ENCODE peak calls at places on chromosomes 6 and 20, in ten cellular contexts. One of them, this sample, is unnamed.

GRCh38 chr6:37221585-37222124 is 35.9 kb upstream of the TBC1D22B start:
- DNase-seq in stomach: no peak
- DNase-seq in HCT116: no peak
- DNase-seq in spleen: no peak
- DNase-seq in GM23338: no peak
- DNase-seq in transverse colon: no peak
- DNase-seq in SK-N-MC: no peak
- DNase-seq in sigmoid colon: no peak
- DNase-seq in GM12878: no peak
- DNase-seq in prostate gland: no peak
- DNase-seq in this sample: no peak

GRCh38 chr20:36468149-36469000 is 72.9 kb upstream of the MYL9 start:
- DNase-seq in stomach: peak; percentile 51
- DNase-seq in HCT116: no peak
- DNase-seq in spleen: no peak
- DNase-seq in GM23338: no peak
- DNase-seq in transverse colon: no peak
- DNase-seq in SK-N-MC: no peak
- DNase-seq in sigmoid colon: no peak
- DNase-seq in GM12878: no peak
- DNase-seq in prostate gland: peak; percentile 21
- DNase-seq in this sample: no peak

GRCh38 chr20:54255157-54255556 is 47.3 kb downstream of the PFDN4 start:
- DNase-seq in stomach: no peak
- DNase-seq in HCT116: no peak
- DNase-seq in spleen: no peak
- DNase-seq in GM23338: no peak
- DNase-seq in transverse colon: no peak
- DNase-seq in SK-N-MC: no peak
- DNase-seq in sigmoid colon: no peak
- DNase-seq in GM12878: no peak
- DNase-seq in prostate gland: no peak
- DNase-seq in this sample: no peak

GRCh38 chr6:127120109-127120786 is 1.8 kb downstream of the RSPO3 start:
- DNase-seq in stomach: no peak
- DNase-seq in HCT116: no peak
- DNase-seq in spleen: no peak
- DNase-seq in GM23338: peak; percentile 49
- DNase-seq in transverse colon: no peak
- DNase-seq in SK-N-MC: no peak
- DNase-seq in sigmoid colon: peak; percentile 65
- DNase-seq in GM12878: no peak
- DNase-seq in prostate gland: no peak
- DNase-seq in this sample: no peak

GRCh38 chr6:154981071-154981373 is 14.1 kb upstream of the TIAM2 start:
- DNase-seq in stomach: peak; percentile 53
- DNase-seq in HCT116: no peak
- DNase-seq in spleen: no peak
- DNase-seq in GM23338: no peak
- DNase-seq in transverse colon: no peak
- DNase-seq in SK-N-MC: no peak
- DNase-seq in sigmoid colon: no peak
- DNase-seq in GM12878: peak; percentile 15
- DNase-seq in prostate gland: peak; percentile 31
- DNase-seq in this sample: no peak

GRCh38 chr20:38145094-38146075 is 19.7 kb downstream of the TGM2 start:
- DNase-seq in stomach: no peak
- DNase-seq in HCT116: no peak
- DNase-seq in spleen: no peak
- DNase-seq in GM23338: no peak
- DNase-seq in transverse colon: no peak
- DNase-seq in SK-N-MC: no peak
- DNase-seq in sigmoid colon: no peak
- DNase-seq in GM12878: no peak
- DNase-seq in prostate gland: no peak
- DNase-seq in this sample: no peak

GRCh38 chr6:42140051-42140450 is 2.4 kb downstream of the C6orf132 start:
- DNase-seq in stomach: peak; percentile 77
- DNase-seq in HCT116: no peak
- DNase-seq in spleen: peak; percentile 78
- DNase-seq in GM23338: no peak
- DNase-seq in transverse colon: peak; percentile 86
- DNase-seq in SK-N-MC: no peak
- DNase-seq in sigmoid colon: no peak
- DNase-seq in GM12878: no peak
- DNase-seq in prostate gland: no peak
- DNase-seq in this sample: no peak

GRCh38 chr6:137001287-137001976 is 43.3 kb downstream of the IL20RA start:
- DNase-seq in stomach: no peak
- DNase-seq in HCT116: peak; percentile 74
- DNase-seq in spleen: no peak
- DNase-seq in GM23338: peak; percentile 56
- DNase-seq in transverse colon: no peak
- DNase-seq in SK-N-MC: no peak
- DNase-seq in sigmoid colon: no peak
- DNase-seq in GM12878: no peak
- DNase-seq in prostate gland: no peak
- DNase-seq in this sample: no peak

GRCh38 chr20:9867196-9867980 is 28.5 kb upstream of the PAK5 start:
- DNase-seq in stomach: no peak
- DNase-seq in HCT116: no peak
- DNase-seq in spleen: no peak
- DNase-seq in GM23338: no peak
- DNase-seq in transverse colon: no peak
- DNase-seq in SK-N-MC: no peak
- DNase-seq in sigmoid colon: no peak
- DNase-seq in GM12878: no peak
- DNase-seq in prostate gland: no peak
- DNase-seq in this sample: no peak

GRCh38 chr20:3486850-3487249 is 16.0 kb downstream of the ATRN start:
- DNase-seq in stomach: no peak
- DNase-seq in HCT116: no peak
- DNase-seq in spleen: no peak
- DNase-seq in GM23338: no peak
- DNase-seq in transverse colon: no peak
- DNase-seq in SK-N-MC: no peak
- DNase-seq in sigmoid colon: no peak
- DNase-seq in GM12878: no peak
- DNase-seq in prostate gland: no peak
- DNase-seq in this sample: no peak

GRCh38 chr20:38217791-38218565 is 42.6 kb downstream of the KIAA1755 start:
- DNase-seq in stomach: no peak
- DNase-seq in HCT116: peak; percentile 36
- DNase-seq in spleen: peak; percentile 20
- DNase-seq in GM23338: peak; percentile 50
- DNase-seq in transverse colon: peak; percentile 17
- DNase-seq in SK-N-MC: no peak
- DNase-seq in sigmoid colon: peak; percentile 69
- DNase-seq in GM12878: no peak
- DNase-seq in prostate gland: no peak
- DNase-seq in this sample: no peak

GRCh38 chr20:50305636-50306477 is 115.2 kb downstream of the CEBPB start:
- DNase-seq in stomach: no peak
- DNase-seq in HCT116: no peak
- DNase-seq in spleen: peak; percentile 69
- DNase-seq in GM23338: no peak
- DNase-seq in transverse colon: peak; percentile 71
- DNase-seq in SK-N-MC: no peak
- DNase-seq in sigmoid colon: peak; percentile 93
- DNase-seq in GM12878: no peak
- DNase-seq in prostate gland: peak; percentile 64
- DNase-seq in this sample: no peak

GRCh38 chr6:25959890-25960531 is 2.6 kb upstream of the TRIM38 start:
- DNase-seq in stomach: no peak
- DNase-seq in HCT116: no peak
- DNase-seq in spleen: no peak
- DNase-seq in GM23338: no peak
- DNase-seq in transverse colon: no peak
- DNase-seq in SK-N-MC: no peak
- DNase-seq in sigmoid colon: no peak
- DNase-seq in GM12878: no peak
- DNase-seq in prostate gland: no peak
- DNase-seq in this sample: no peak

GRCh38 chr6:25960689-25961088 is 1.9 kb upstream of the TRIM38 start:
- DNase-seq in stomach: no peak
- DNase-seq in HCT116: no peak
- DNase-seq in spleen: no peak
- DNase-seq in GM23338: no peak
- DNase-seq in transverse colon: no peak
- DNase-seq in SK-N-MC: no peak
- DNase-seq in sigmoid colon: no peak
- DNase-seq in GM12878: no peak
- DNase-seq in prostate gland: no peak
- DNase-seq in this sample: no peak

GRCh38 chr6:25961619-25962367 is 809 bp upstream of the TRIM38 start:
- DNase-seq in stomach: no peak
- DNase-seq in HCT116: no peak
- DNase-seq in spleen: no peak
- DNase-seq in GM23338: peak; percentile 9
- DNase-seq in transverse colon: no peak
- DNase-seq in SK-N-MC: no peak
- DNase-seq in sigmoid colon: no peak
- DNase-seq in GM12878: no peak
- DNase-seq in prostate gland: no peak
- DNase-seq in this sample: no peak

GRCh38 chr6:25963426-25964123 is 973 bp downstream of the TRIM38 start:
- DNase-seq in stomach: no peak
- DNase-seq in HCT116: no peak
- DNase-seq in spleen: no peak
- DNase-seq in GM23338: peak; percentile 93
- DNase-seq in transverse colon: no peak
- DNase-seq in SK-N-MC: no peak
- DNase-seq in sigmoid colon: no peak
- DNase-seq in GM12878: no peak
- DNase-seq in prostate gland: peak; percentile 33
- DNase-seq in this sample: no peak

GRCh38 chr6:25962368-25963127 is at the start of gene TRIM38:
- DNase-seq in stomach: peak; percentile 80
- DNase-seq in HCT116: peak; percentile 54
- DNase-seq in spleen: no peak
- DNase-seq in GM23338: peak; percentile 53
- DNase-seq in transverse colon: peak; percentile 89
- DNase-seq in SK-N-MC: peak; percentile 90
- DNase-seq in sigmoid colon: peak; percentile 91
- DNase-seq in GM12878: peak; percentile 85
- DNase-seq in prostate gland: peak; percentile 87
- DNase-seq in this sample: peak; percentile 33
- TF ChIP-seq POLR2AphosphoS5 in stomach: peak; percentile 92
- TF ChIP-seq POLR2AphosphoS5 in HCT116: peak; percentile 97
- TF ChIP-seq POLR2AphosphoS5 in spleen: peak; percentile 37
- TF ChIP-seq POLR2AphosphoS5 in GM23338: no peak
- TF ChIP-seq POLR2AphosphoS5 in transverse colon: peak; percentile 98
- TF ChIP-seq POLR2AphosphoS5 in SK-N-MC: peak; percentile 84
- TF ChIP-seq POLR2AphosphoS5 in sigmoid colon: peak; percentile 96
- TF ChIP-seq POLR2AphosphoS5 in GM12878: peak; percentile 99
- TF ChIP-seq POLR2AphosphoS5 in prostate gland: peak; percentile 97
- TF ChIP-seq POLR2AphosphoS5 in this sample: peak; percentile 55

GRCh38 chr6:44407951-44408670 is 20.6 kb downstream of the CDC5L start:
- DNase-seq in stomach: no peak
- DNase-seq in HCT116: no peak
- DNase-seq in spleen: no peak
- DNase-seq in GM23338: no peak
- DNase-seq in transverse colon: no peak
- DNase-seq in SK-N-MC: peak; percentile 66
- DNase-seq in sigmoid colon: no peak
- DNase-seq in GM12878: no peak
- DNase-seq in prostate gland: no peak
- DNase-seq in this sample: no peak
- H3K36me3 ChIP-seq in stomach: peaks cover 92% of the 10 kb centered on the region
- H3K36me3 ChIP-seq in HCT116: peaks cover 60% of the 10 kb centered on the region
- H3K36me3 ChIP-seq in spleen: peaks cover 96% of the 10 kb centered on the region
- H3K36me3 ChIP-seq in GM23338: peaks cover 53% of the 10 kb centered on the region
- H3K36me3 ChIP-seq in transverse colon: no peaks in the 10 kb centered on the region
- H3K36me3 ChIP-seq in SK-N-MC: peaks cover 94% of the 10 kb centered on the region
- H3K36me3 ChIP-seq in sigmoid colon: peaks cover 41% of the 10 kb centered on the region
- H3K36me3 ChIP-seq in GM12878: peaks cover 37% of the 10 kb centered on the region
- H3K36me3 ChIP-seq in prostate gland: peaks cover 3% of the 10 kb centered on the region
- H3K36me3 ChIP-seq in this sample: peaks cover 31% of the 10 kb centered on the region

GRCh38 chr6:101462576-101462975 is 69.1 kb downstream of the GRIK2 start:
- DNase-seq in stomach: no peak
- DNase-seq in HCT116: no peak
- DNase-seq in spleen: no peak
- DNase-seq in GM23338: no peak
- DNase-seq in transverse colon: no peak
- DNase-seq in SK-N-MC: no peak
- DNase-seq in sigmoid colon: no peak
- DNase-seq in GM12878: no peak
- DNase-seq in prostate gland: no peak
- DNase-seq in this sample: no peak
- TF ChIP-seq POLR2AphosphoS5 in stomach: no peak
- TF ChIP-seq POLR2AphosphoS5 in HCT116: no peak
- TF ChIP-seq POLR2AphosphoS5 in spleen: no peak
- TF ChIP-seq POLR2AphosphoS5 in GM23338: no peak
- TF ChIP-seq POLR2AphosphoS5 in transverse colon: no peak
- TF ChIP-seq POLR2AphosphoS5 in SK-N-MC: no peak
- TF ChIP-seq POLR2AphosphoS5 in sigmoid colon: no peak
- TF ChIP-seq POLR2AphosphoS5 in GM12878: no peak
- TF ChIP-seq POLR2AphosphoS5 in prostate gland: no peak
- TF ChIP-seq POLR2AphosphoS5 in this sample: no peak

GRCh38 chr6:9161731-9162130 is 726.4 kb upstream of the SLC35B3 start:
- DNase-seq in stomach: no peak
- DNase-seq in HCT116: no peak
- DNase-seq in spleen: no peak
- DNase-seq in GM23338: no peak
- DNase-seq in transverse colon: no peak
- DNase-seq in SK-N-MC: no peak
- DNase-seq in sigmoid colon: no peak
- DNase-seq in GM12878: no peak
- DNase-seq in prostate gland: no peak
- DNase-seq in this sample: no peak
- H3K36me3 ChIP-seq in stomach: no peaks in the 10 kb centered on the region
- H3K36me3 ChIP-seq in HCT116: no peaks in the 10 kb centered on the region
- H3K36me3 ChIP-seq in spleen: no peaks in the 10 kb centered on the region
- H3K36me3 ChIP-seq in GM23338: no peaks in the 10 kb centered on the region
- H3K36me3 ChIP-seq in transverse colon: no peaks in the 10 kb centered on the region
- H3K36me3 ChIP-seq in SK-N-MC: no peaks in the 10 kb centered on the region
- H3K36me3 ChIP-seq in sigmoid colon: no peaks in the 10 kb centered on the region
- H3K36me3 ChIP-seq in GM12878: no peaks in the 10 kb centered on the region
- H3K36me3 ChIP-seq in prostate gland: no peaks in the 10 kb centered on the region
- H3K36me3 ChIP-seq in this sample: no peaks in the 10 kb centered on the region